ENCODE peak calls at places on chromosomes 7 and 10, in ten cellular contexts. One of them, this sample, is unnamed. For H3K4me1 and H3K9me3, the result is how much of the 10 kb centered on the place peaks cover.

GRCh38 chr10:77037735-77038411 is 599.7 kb downstream of the KCNMA1 start:
- DNase-seq in heart right ventricle: no peak
- DNase-seq in transverse colon: no peak
- DNase-seq in left ventricle myocardium inferior: no peak
- DNase-seq in RWPE2: no peak
- DNase-seq in lower lobe of right lung: no peak
- DNase-seq in upper lobe of right lung: no peak
- DNase-seq in fibroblast of lung: no peak
- DNase-seq in tibial artery: no peak
- DNase-seq in gastrocnemius medialis: no peak
- DNase-seq in this sample: no peak

GRCh38 chr10:89029201-89029600 is 38.6 kb downstream of the FAS start:
- DNase-seq in heart right ventricle: no peak
- DNase-seq in transverse colon: no peak
- DNase-seq in left ventricle myocardium inferior: no peak
- DNase-seq in RWPE2: no peak
- DNase-seq in lower lobe of right lung: no peak
- DNase-seq in upper lobe of right lung: no peak
- DNase-seq in fibroblast of lung: no peak
- DNase-seq in tibial artery: no peak
- DNase-seq in gastrocnemius medialis: no peak
- DNase-seq in this sample: no peak

GRCh38 chr7:73645643-73646182 is 21.4 kb upstream of the MLXIPL start:
- DNase-seq in heart right ventricle: no peak
- DNase-seq in transverse colon: no peak
- DNase-seq in left ventricle myocardium inferior: no peak
- DNase-seq in RWPE2: no peak
- DNase-seq in lower lobe of right lung: no peak
- DNase-seq in upper lobe of right lung: no peak
- DNase-seq in fibroblast of lung: no peak
- DNase-seq in tibial artery: no peak
- DNase-seq in gastrocnemius medialis: no peak
- DNase-seq in this sample: no peak

GRCh38 chr10:102291221-102291905 is 46.0 kb downstream of the GBF1 start:
- DNase-seq in heart right ventricle: peak
- DNase-seq in transverse colon: no peak
- DNase-seq in left ventricle myocardium inferior: no peak
- DNase-seq in RWPE2: no peak
- DNase-seq in lower lobe of right lung: no peak
- DNase-seq in upper lobe of right lung: no peak
- DNase-seq in fibroblast of lung: no peak
- DNase-seq in tibial artery: no peak
- DNase-seq in gastrocnemius medialis: peak
- DNase-seq in this sample: no peak

GRCh38 chr10:83199357-83199756 is 940.0 kb upstream of the GHITM start:
- DNase-seq in heart right ventricle: no peak
- DNase-seq in transverse colon: no peak
- DNase-seq in left ventricle myocardium inferior: no peak
- DNase-seq in RWPE2: no peak
- DNase-seq in lower lobe of right lung: no peak
- DNase-seq in upper lobe of right lung: no peak
- DNase-seq in fibroblast of lung: no peak
- DNase-seq in tibial artery: no peak
- DNase-seq in gastrocnemius medialis: no peak
- DNase-seq in this sample: no peak

GRCh38 chr7:135158874-135159273 is 11.0 kb downstream of the TMEM140 start:
- DNase-seq in heart right ventricle: no peak
- DNase-seq in transverse colon: no peak
- DNase-seq in left ventricle myocardium inferior: no peak
- DNase-seq in RWPE2: no peak
- DNase-seq in lower lobe of right lung: no peak
- DNase-seq in upper lobe of right lung: no peak
- DNase-seq in fibroblast of lung: no peak
- DNase-seq in tibial artery: no peak
- DNase-seq in gastrocnemius medialis: no peak
- DNase-seq in this sample: no peak

GRCh38 chr10:115936926-115937755 is 335.9 kb downstream of the GFRA1 start:
- DNase-seq in heart right ventricle: no peak
- DNase-seq in transverse colon: no peak
- DNase-seq in left ventricle myocardium inferior: no peak
- DNase-seq in RWPE2: no peak
- DNase-seq in lower lobe of right lung: no peak
- DNase-seq in upper lobe of right lung: no peak
- DNase-seq in fibroblast of lung: peak
- DNase-seq in tibial artery: no peak
- DNase-seq in gastrocnemius medialis: no peak
- DNase-seq in this sample: no peak

GRCh38 chr10:58360412-58361004 is 24.7 kb upstream of the TFAM start:
- DNase-seq in heart right ventricle: no peak
- DNase-seq in transverse colon: no peak
- DNase-seq in left ventricle myocardium inferior: no peak
- DNase-seq in RWPE2: no peak
- DNase-seq in lower lobe of right lung: no peak
- DNase-seq in upper lobe of right lung: no peak
- DNase-seq in fibroblast of lung: no peak
- DNase-seq in tibial artery: no peak
- DNase-seq in gastrocnemius medialis: peak
- DNase-seq in this sample: no peak

DNA sequence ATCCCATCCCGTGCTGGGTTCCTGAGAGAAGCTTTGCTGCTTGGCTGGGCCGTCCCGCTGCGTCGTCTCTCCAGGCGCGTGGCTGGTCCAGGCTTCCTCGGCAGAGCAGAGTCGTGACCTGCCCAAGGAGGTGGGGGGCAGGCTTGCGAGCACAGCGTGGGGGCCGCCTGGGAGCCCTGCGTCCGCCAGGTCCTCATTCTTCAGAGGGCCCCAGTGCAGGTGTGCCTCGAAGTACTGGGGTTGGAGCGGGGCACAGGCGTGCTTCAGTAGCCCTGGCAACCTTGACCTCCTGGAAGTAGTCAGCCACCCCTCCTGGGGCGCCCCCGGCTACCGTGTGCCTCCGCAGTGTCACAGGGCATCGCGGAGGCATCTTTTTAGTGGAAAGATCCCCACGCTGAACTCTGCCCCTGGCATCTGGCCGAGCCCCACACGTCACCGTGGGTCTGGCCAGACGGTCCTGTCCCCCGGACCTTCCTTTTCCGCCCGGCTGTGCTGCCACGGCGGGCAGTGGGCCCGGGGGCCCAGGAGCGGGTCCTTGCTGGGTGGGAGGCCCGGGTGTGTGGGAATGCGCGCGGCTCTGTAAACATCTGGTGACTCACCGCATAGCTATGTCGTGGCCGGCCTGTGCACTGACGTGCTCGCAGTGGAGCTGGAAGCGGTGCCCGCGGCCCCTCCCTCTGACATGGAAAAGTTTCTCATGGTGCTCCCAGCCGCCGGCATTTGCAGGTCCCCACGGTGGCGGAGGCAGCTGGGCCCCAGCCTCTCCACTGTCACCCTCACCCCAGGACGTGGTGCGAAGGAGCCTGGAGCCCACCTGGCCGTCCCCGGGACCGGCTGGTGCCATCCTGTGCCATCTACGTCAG is 6.5 kb downstream of the MAFK start:
- DNase-seq in heart right ventricle: peak
- DNase-seq in transverse colon: peak
- DNase-seq in left ventricle myocardium inferior: peak
- DNase-seq in RWPE2: peak
- DNase-seq in lower lobe of right lung: peak
- DNase-seq in upper lobe of right lung: peak
- DNase-seq in fibroblast of lung: peak
- DNase-seq in tibial artery: peak
- DNase-seq in gastrocnemius medialis: peak
- DNase-seq in this sample: peak
- H3K4me3 ChIP-seq in heart right ventricle: peak
- H3K4me3 ChIP-seq in transverse colon: peak
- H3K4me3 ChIP-seq in left ventricle myocardium inferior: peak
- H3K4me3 ChIP-seq in RWPE2: peak
- H3K4me3 ChIP-seq in lower lobe of right lung: peak
- H3K4me3 ChIP-seq in upper lobe of right lung: peak
- H3K4me3 ChIP-seq in fibroblast of lung: peak
- H3K4me3 ChIP-seq in tibial artery: peak
- H3K4me3 ChIP-seq in gastrocnemius medialis: peak
- H3K4me3 ChIP-seq in this sample: no peak

GRCh38 chr10:26446258-26446657 is 8.1 kb downstream of the APBB1IP start:
- DNase-seq in heart right ventricle: no peak
- DNase-seq in transverse colon: no peak
- DNase-seq in left ventricle myocardium inferior: no peak
- DNase-seq in RWPE2: no peak
- DNase-seq in lower lobe of right lung: no peak
- DNase-seq in upper lobe of right lung: no peak
- DNase-seq in fibroblast of lung: no peak
- DNase-seq in tibial artery: no peak
- DNase-seq in gastrocnemius medialis: no peak
- DNase-seq in this sample: no peak

GRCh38 chr10:26449726-26450125 is 11.6 kb downstream of the APBB1IP start:
- DNase-seq in heart right ventricle: no peak
- DNase-seq in transverse colon: no peak
- DNase-seq in left ventricle myocardium inferior: no peak
- DNase-seq in RWPE2: no peak
- DNase-seq in lower lobe of right lung: no peak
- DNase-seq in upper lobe of right lung: no peak
- DNase-seq in fibroblast of lung: no peak
- DNase-seq in tibial artery: no peak
- DNase-seq in gastrocnemius medialis: no peak
- DNase-seq in this sample: no peak

GRCh38 chr10:26451903-26452302 is 13.8 kb downstream of the APBB1IP start:
- DNase-seq in heart right ventricle: no peak
- DNase-seq in transverse colon: no peak
- DNase-seq in left ventricle myocardium inferior: no peak
- DNase-seq in RWPE2: no peak
- DNase-seq in lower lobe of right lung: no peak
- DNase-seq in upper lobe of right lung: no peak
- DNase-seq in fibroblast of lung: no peak
- DNase-seq in tibial artery: no peak
- DNase-seq in gastrocnemius medialis: no peak
- DNase-seq in this sample: no peak

GRCh38 chr10:26448292-26448691 is 10.2 kb downstream of the APBB1IP start:
- DNase-seq in heart right ventricle: no peak
- DNase-seq in transverse colon: no peak
- DNase-seq in left ventricle myocardium inferior: no peak
- DNase-seq in RWPE2: no peak
- DNase-seq in lower lobe of right lung: no peak
- DNase-seq in upper lobe of right lung: no peak
- DNase-seq in fibroblast of lung: no peak
- DNase-seq in tibial artery: no peak
- DNase-seq in gastrocnemius medialis: no peak
- DNase-seq in this sample: no peak

DNA sequence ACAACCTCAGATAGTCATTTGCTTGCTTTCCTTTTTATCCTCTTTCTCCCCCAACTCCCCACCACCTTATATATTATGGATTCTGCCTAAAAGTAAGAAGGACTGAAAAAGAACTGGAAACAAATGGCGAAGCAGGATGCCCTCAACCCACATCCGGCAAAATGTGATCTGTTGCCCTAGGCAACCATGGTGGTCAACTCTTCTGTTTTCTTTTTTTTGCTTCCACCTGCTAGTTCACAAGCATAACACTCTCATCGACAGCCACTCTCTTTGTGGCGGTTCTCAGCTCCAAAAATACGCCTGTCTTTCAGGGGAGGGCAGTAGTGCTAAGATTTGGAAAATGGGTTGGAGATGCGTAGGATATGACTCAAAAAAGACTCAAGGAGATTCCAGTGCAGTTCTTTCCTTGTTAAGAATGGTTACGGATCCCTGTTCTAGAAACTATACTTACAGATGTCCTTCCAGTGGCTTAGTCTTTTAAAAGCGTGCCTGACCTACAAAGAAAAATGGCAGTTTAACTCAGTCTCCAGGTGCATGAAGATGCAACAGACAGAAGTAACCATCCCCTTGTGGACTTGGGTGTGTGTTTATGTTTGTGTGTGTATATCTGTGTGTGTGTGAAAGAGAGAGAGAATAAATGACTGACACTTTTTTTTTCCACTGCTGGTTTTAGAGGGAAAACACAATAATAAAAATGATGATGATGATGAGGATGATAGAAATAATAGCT is 10.7 kb downstream of the APBB1IP start:
- DNase-seq in heart right ventricle: no peak
- DNase-seq in transverse colon: peak
- DNase-seq in left ventricle myocardium inferior: no peak
- DNase-seq in RWPE2: no peak
- DNase-seq in lower lobe of right lung: no peak
- DNase-seq in upper lobe of right lung: no peak
- DNase-seq in fibroblast of lung: no peak
- DNase-seq in tibial artery: no peak
- DNase-seq in gastrocnemius medialis: no peak
- DNase-seq in this sample: no peak
- H3K4me1 ChIP-seq in heart right ventricle: under half
- H3K4me1 ChIP-seq in transverse colon: under half
- H3K4me1 ChIP-seq in left ventricle myocardium inferior: under half
- H3K4me1 ChIP-seq in RWPE2: under half
- H3K4me1 ChIP-seq in lower lobe of right lung: under half
- H3K4me1 ChIP-seq in upper lobe of right lung: under half
- H3K4me1 ChIP-seq in fibroblast of lung: under half
- H3K4me1 ChIP-seq in tibial artery: under half
- H3K4me1 ChIP-seq in gastrocnemius medialis: under half
- H3K4me1 ChIP-seq in this sample: under half

GRCh38 chr7:157611341-157611740 is 274.5 kb downstream of the DNAJB6 start:
- DNase-seq in heart right ventricle: no peak
- DNase-seq in transverse colon: no peak
- DNase-seq in left ventricle myocardium inferior: no peak
- DNase-seq in RWPE2: no peak
- DNase-seq in lower lobe of right lung: no peak
- DNase-seq in upper lobe of right lung: no peak
- DNase-seq in fibroblast of lung: no peak
- DNase-seq in tibial artery: no peak
- DNase-seq in gastrocnemius medialis: no peak
- DNase-seq in this sample: no peak

GRCh38 chr7:157614457-157615020 is 277.7 kb downstream of the DNAJB6 start:
- DNase-seq in heart right ventricle: no peak
- DNase-seq in transverse colon: no peak
- DNase-seq in left ventricle myocardium inferior: no peak
- DNase-seq in RWPE2: no peak
- DNase-seq in lower lobe of right lung: no peak
- DNase-seq in upper lobe of right lung: no peak
- DNase-seq in fibroblast of lung: no peak
- DNase-seq in tibial artery: no peak
- DNase-seq in gastrocnemius medialis: no peak
- DNase-seq in this sample: no peak

GRCh38 chr7:157612009-157612663 is 275.3 kb downstream of the DNAJB6 start:
- DNase-seq in heart right ventricle: no peak
- DNase-seq in transverse colon: no peak
- DNase-seq in left ventricle myocardium inferior: no peak
- DNase-seq in RWPE2: no peak
- DNase-seq in lower lobe of right lung: no peak
- DNase-seq in upper lobe of right lung: peak
- DNase-seq in fibroblast of lung: no peak
- DNase-seq in tibial artery: no peak
- DNase-seq in gastrocnemius medialis: no peak
- DNase-seq in this sample: no peak

GRCh38 chr7:157613575-157614322 is 276.9 kb downstream of the DNAJB6 start:
- DNase-seq in heart right ventricle: no peak
- DNase-seq in transverse colon: no peak
- DNase-seq in left ventricle myocardium inferior: no peak
- DNase-seq in RWPE2: no peak
- DNase-seq in lower lobe of right lung: no peak
- DNase-seq in upper lobe of right lung: no peak
- DNase-seq in fibroblast of lung: no peak
- DNase-seq in tibial artery: peak
- DNase-seq in gastrocnemius medialis: no peak
- DNase-seq in this sample: no peak

DNA sequence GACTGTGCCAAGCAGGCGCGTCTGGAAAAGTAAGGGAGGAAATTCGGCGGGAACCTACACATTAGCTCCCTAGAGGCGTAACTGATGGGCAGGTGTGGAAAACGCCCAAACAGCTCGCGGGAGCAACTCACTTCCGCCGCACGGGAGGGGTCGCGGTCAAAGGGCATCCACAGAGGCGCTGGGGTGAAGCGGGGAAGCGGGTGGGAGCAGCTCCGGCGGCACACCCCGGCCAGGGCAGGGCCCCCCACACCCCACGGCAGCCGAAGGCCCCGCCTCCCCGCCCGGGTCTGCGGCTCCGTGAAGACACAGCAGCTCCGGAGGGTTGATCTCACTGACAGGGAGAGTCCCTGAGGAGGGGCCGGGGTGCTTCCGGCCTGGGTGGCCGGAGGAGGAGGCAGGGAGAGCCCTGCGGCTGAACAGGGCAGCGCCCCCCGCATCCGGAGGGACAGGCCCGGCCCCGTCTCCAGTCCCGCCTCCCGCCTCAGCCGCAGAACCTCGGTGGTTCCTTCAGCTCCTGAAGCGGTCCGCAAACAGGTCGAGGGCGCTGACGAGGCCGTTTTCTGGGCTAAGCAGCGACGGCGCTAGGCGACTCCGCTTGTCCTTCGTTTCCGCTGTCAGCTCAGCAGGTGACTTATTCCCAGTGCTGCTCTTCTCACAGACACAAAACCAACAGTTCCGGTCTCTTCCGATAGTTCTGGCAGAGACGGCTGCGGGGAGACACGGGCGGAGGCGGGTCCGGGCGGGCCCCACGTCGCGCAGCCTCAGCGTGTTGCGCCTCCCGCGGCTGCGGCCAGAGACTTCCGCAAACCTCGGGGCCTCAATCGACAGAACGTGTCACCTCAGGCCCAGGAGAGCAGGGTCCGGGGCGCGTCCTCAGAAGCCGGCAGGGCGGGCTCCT is 276.1 kb downstream of the DNAJB6 start:
- DNase-seq in heart right ventricle: no peak
- DNase-seq in transverse colon: peak
- DNase-seq in left ventricle myocardium inferior: peak
- DNase-seq in RWPE2: no peak
- DNase-seq in lower lobe of right lung: no peak
- DNase-seq in upper lobe of right lung: peak
- DNase-seq in fibroblast of lung: no peak
- DNase-seq in tibial artery: peak
- DNase-seq in gastrocnemius medialis: no peak
- DNase-seq in this sample: peak
- H3K9me3 ChIP-seq in heart right ventricle: under half
- H3K9me3 ChIP-seq in transverse colon: under half
- H3K9me3 ChIP-seq in left ventricle myocardium inferior: under half
- H3K9me3 ChIP-seq in RWPE2: under half
- H3K9me3 ChIP-seq in lower lobe of right lung: under half
- H3K9me3 ChIP-seq in upper lobe of right lung: under half
- H3K9me3 ChIP-seq in fibroblast of lung: under half
- H3K9me3 ChIP-seq in tibial artery: under half
- H3K9me3 ChIP-seq in gastrocnemius medialis: under half
- H3K9me3 ChIP-seq in this sample: under half

DNA sequence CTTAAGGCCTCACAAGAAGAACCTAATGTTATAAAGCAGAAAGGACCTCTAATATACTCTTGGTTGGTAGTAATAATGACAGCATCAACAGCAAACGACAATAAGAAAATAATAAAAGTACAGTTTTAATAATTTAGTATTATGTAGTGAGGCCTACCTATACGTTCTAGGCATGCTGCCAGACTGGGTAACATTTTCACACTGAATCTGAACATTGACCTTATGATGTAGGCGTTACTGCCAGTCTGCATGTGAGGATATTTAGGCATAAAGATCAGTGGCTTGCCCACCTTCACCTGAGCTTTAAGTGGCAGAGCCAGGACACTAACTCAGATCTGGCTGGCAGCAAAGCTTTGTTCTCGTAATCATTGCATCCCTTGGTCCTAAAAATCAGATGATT is 2.5 kb downstream of the FGL2 start:
- DNase-seq in heart right ventricle: no peak
- DNase-seq in transverse colon: peak
- DNase-seq in left ventricle myocardium inferior: no peak
- DNase-seq in RWPE2: no peak
- DNase-seq in lower lobe of right lung: no peak
- DNase-seq in upper lobe of right lung: no peak
- DNase-seq in fibroblast of lung: no peak
- DNase-seq in tibial artery: no peak
- DNase-seq in gastrocnemius medialis: no peak
- DNase-seq in this sample: no peak
- H3K4me3 ChIP-seq in heart right ventricle: no peak
- H3K4me3 ChIP-seq in transverse colon: peak
- H3K4me3 ChIP-seq in left ventricle myocardium inferior: peak
- H3K4me3 ChIP-seq in RWPE2: no peak
- H3K4me3 ChIP-seq in lower lobe of right lung: peak
- H3K4me3 ChIP-seq in upper lobe of right lung: peak
- H3K4me3 ChIP-seq in fibroblast of lung: no peak
- H3K4me3 ChIP-seq in tibial artery: peak
- H3K4me3 ChIP-seq in gastrocnemius medialis: peak
- H3K4me3 ChIP-seq in this sample: no peak